ENCODE peak calls at places on chromosomes 3 and 15, in nine cellular contexts. R is left lung, V is A549, L is H9, Y is astrocyte of the spinal cord, J is psoas muscle, H is lower lobe of right lung, D is body of pancreas, K is ovary. A is an unnamed sample.
A peak's percentile ranks its signal among the peaks of the same experiment; 100 is the strongest.

GRCh38 chr3:156299569-156299968 is 179.2 kb downstream of the KCNAB1 start:
- DNase-seq in R (no peak), H (no peak), K (no peak), Y (no peak), D (no peak), L (no peak), J (no peak), V (no peak), A (no peak)

GRCh38 chr3:122581622-122582021 is 4.2 kb downstream of the PARP15 start:
- DNase-seq in J (no peak), R (no peak), H (no peak), V (no peak), K (no peak), D (no peak), L (no peak), Y (no peak), A (no peak)

GRCh38 chr3:10973196-10973595 is 19.4 kb upstream of the SLC6A1 start:
- DNase-seq in L (no peak), K (no peak), D (no peak), H (no peak), Y (no peak), J (no peak), R (no peak), V (no peak), A (peak; percentile 3)

GRCh38 chr15:63879211-63879610 is 45.5 kb upstream of the HERC1 start:
- DNase-seq in R (no peak), V (no peak), Y (no peak), K (no peak), L (no peak), J (no peak), D (no peak), H (no peak), A (no peak)

GRCh38 chr3:183583331-183584245 is 28.1 kb upstream of the KLHL6 start:
- DNase-seq in V (no peak), L (no peak), R (no peak), J (no peak), K (peak; percentile 67), Y (no peak), H (no peak), D (no peak), A (no peak)

GRCh38 chr15:71493526-71493925 is 316.8 kb upstream of the NR2E3 start:
- DNase-seq in L (no peak), H (no peak), D (no peak), Y (no peak), R (no peak), J (no peak), K (no peak), V (no peak), A (no peak)

GRCh38 chr3:159322322-159322939 is 520.6 kb downstream of the MFSD1 start:
- DNase-seq in Y (no peak), R (peak; percentile 67), D (peak; percentile 17), J (peak; percentile 21), L (peak; percentile 78), K (no peak), V (peak; percentile 40), H (peak; percentile 48), A (no peak)

GRCh38 chr3:114418724-114419543 is 125.1 kb downstream of the TIGIT start:
- DNase-seq in K (no peak), H (no peak), L (no peak), J (no peak), R (no peak), D (peak; percentile 32), V (peak; percentile 73), Y (peak; percentile 84), A (no peak)

GRCh38 chr3:8768364-8769087 is 887 bp downstream of the OXTR start:
- DNase-seq in H (no peak), R (no peak), J (no peak), K (no peak), D (no peak), V (no peak), Y (no peak), L (peak; percentile 33), A (no peak)

GRCh38 chr15:37360724-37361123 is 260.4 kb upstream of the MEIS2 start:
- DNase-seq in L (no peak), R (no peak), J (no peak), D (no peak), H (no peak), V (no peak), K (no peak), Y (no peak), A (no peak)

DNA sequence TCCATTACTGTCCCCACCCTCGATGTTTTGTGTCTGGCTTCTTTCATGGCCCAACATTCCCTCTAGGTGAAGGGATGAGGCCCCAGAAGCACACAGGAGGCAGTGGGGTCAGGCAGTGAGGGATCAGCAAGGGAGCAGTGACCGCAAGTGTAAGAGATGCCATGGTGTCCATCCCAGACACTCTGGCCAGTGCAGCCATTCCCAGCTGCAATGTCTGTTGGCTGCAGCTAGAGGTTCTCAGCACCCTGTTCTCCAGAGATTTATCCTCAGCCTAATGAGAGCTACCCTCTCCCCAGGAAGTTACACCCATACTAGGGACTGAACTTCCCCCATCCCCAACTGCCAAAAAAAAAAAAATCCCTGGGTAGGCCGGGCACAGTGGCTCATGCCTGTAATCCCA is 40.2 kb downstream of the TRANK1 start:
- DNase-seq in R (no peak), L (peak; percentile 44), Y (no peak), H (no peak), D (peak; percentile 21), J (no peak), K (no peak), V (peak; percentile 37), A (peak; percentile 11)
- TF ChIP-seq CTCF in R (peak; percentile 33), L (peak; percentile 63), Y (peak; percentile 42), H (peak; percentile 48), D (peak; percentile 65), J (no peak), K (peak; percentile 9), V (peak; percentile 29), A (peak; percentile 20)

GRCh38 chr3:195257454-195258448 is 13.2 kb downstream of the XXYLT1 start:
- DNase-seq in V (no peak), Y (no peak), L (no peak), J (no peak), K (no peak), D (no peak), R (peak; percentile 54), H (no peak), A (no peak)

GRCh38 chr3:195260286-195260905 is 10.6 kb downstream of the XXYLT1 start:
- DNase-seq in D (peak; percentile 46), J (no peak), R (peak; percentile 85), L (peak; percentile 78), V (no peak), K (no peak), Y (no peak), H (no peak), A (no peak)

GRCh38 chr3:195259146-195259563 is 11.8 kb downstream of the XXYLT1 start:
- DNase-seq in R (no peak), L (no peak), H (no peak), K (no peak), Y (peak; percentile 64), V (peak; percentile 13), D (no peak), J (no peak), A (no peak)

GRCh38 chr3:195258449-195259145 is 12.4 kb downstream of the XXYLT1 start:
- DNase-seq in L (no peak), H (no peak), K (no peak), R (peak; percentile 63), J (no peak), V (no peak), Y (no peak), D (no peak), A (no peak)

GRCh38 chr3:195259564-195260285 is 11.2 kb downstream of the XXYLT1 start:
- DNase-seq in D (peak; percentile 87), H (peak; percentile 92), J (peak; percentile 92), V (peak; percentile 54), Y (peak; percentile 97), K (peak; percentile 95), R (peak; percentile 96), L (peak; percentile 88), A (peak; percentile 96)
- TF ChIP-seq CTCF in D (peak; percentile 99), H (peak; percentile 57), J (peak; percentile 99), V (peak; percentile 91), Y (peak; percentile 39), K (peak; percentile 98), R (peak; percentile 49), L (peak; percentile 66), A (peak; percentile 96)

GRCh38 chr3:25565807-25566206 is 98.9 kb downstream of the TOP2B start:
- DNase-seq in D (no peak), R (no peak), H (no peak), K (no peak), J (no peak), L (no peak), V (no peak), Y (no peak), A (no peak)

GRCh38 chr3:25567390-25567789 is 97.3 kb downstream of the TOP2B start:
- DNase-seq in Y (no peak), L (no peak), R (no peak), J (no peak), D (no peak), H (no peak), K (no peak), V (no peak), A (no peak)

GRCh38 chr3:25567806-25568524 is 96.7 kb downstream of the TOP2B start:
- DNase-seq in D (no peak), K (no peak), R (no peak), V (no peak), L (no peak), H (no peak), Y (no peak), J (no peak), A (no peak)

GRCh38 chr3:25568525-25569078 is 96.1 kb downstream of the TOP2B start:
- DNase-seq in L (no peak), R (no peak), H (no peak), D (no peak), V (no peak), J (no peak), Y (no peak), K (no peak), A (no peak)

DNA sequence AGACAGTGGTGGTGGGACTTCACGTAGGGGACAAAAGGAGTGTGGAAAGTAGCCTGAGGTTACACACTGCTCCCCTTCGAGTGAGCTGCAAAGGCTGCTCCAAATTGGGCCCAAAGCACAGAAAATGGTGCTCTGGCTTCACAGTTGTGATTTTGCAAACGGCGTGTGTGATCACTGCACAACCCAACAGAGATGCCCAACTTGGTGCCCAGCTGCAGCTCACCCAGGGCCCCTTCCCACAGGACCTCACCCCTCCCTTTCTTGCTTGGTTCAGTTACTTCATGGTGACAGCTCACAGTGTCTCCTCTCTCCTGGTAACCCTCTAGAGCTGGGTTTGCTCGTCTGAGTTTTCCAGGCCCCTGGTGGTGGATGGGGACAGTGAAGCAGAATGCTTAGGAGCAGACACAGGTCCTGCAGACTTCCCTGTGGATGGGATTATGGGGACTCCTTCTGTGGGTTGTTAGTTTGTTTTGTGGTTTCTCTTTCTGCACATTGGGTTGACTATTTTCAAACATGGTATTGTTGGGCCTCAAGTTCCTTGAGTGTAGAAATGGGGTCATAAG is 98.3 kb downstream of the TOP2B start:
- DNase-seq in K (no peak), R (no peak), Y (no peak), V (peak; percentile 16), D (no peak), H (no peak), L (no peak), J (no peak), A (no peak)
- TF ChIP-seq CTCF in K (no peak), R (no peak), Y (peak; percentile 18), V (no peak), D (no peak), H (no peak), L (peak; percentile 50), J (no peak), A (peak; percentile 6)

DNA sequence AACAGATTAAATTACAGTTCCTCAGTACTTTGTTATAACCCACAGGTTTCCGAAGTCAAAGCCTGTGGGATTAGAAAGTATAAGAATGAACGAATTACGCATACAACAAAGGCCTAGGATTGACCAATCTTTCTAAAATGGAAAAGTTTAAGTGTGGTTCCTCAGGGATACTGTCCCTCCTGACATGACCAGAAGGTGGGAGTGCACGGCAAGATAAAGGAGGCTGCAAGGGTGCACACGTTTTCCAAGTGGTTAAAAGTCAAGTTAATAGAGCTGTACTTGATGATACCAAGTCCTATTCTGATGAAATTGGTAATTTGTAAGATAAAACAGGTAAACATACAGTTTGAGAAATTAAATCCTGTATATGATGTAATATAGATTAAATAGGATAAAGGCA is 96.2 kb downstream of the ALDH1A2 start:
- DNase-seq in Y (peak; percentile 19), J (no peak), R (no peak), V (peak; percentile 27), K (no peak), L (no peak), D (no peak), H (no peak), A (peak; percentile 20)
- TF ChIP-seq CTCF in Y (peak; percentile 30), J (no peak), R (no peak), V (peak; percentile 10), K (no peak), L (peak; percentile 51), D (peak; percentile 3), H (no peak), A (no peak)

A was measured in Calu3.